ENCODE peak calls at places on chromosomes 4 and X, in five cellular contexts. S, K, F, O and G are unnamed samples. For H3K4me1, the result is how much of the 10 kb centered on the place peaks cover.

GRCh38 chr4:44736900-44737299 is 10.5 kb upstream of the GNPDA2 start:
- DNase-seq in O (no peak), F (no peak), S (no peak), K (no peak), G (no peak)

GRCh38 chr4:27357283-27357682 is 496.6 kb downstream of the STIM2 start:
- DNase-seq in K (no peak), S (no peak), O (no peak), F (no peak), G (peak)

GRCh38 chr4:16573744-16574143 is 324.7 kb downstream of the LDB2 start:
- DNase-seq in S (no peak), O (no peak), F (no peak), K (no peak), G (no peak)

GRCh38 chr4:176791591-176792347 is 953 bp downstream of the VEGFC start:
- DNase-seq in S (peak), K (peak), F (no peak), O (peak), G (no peak)

GRCh38 chrX:74242050-74242449 is 61.9 kb upstream of the ZCCHC13 start:
- DNase-seq in F (no peak), S (no peak), K (no peak), O (no peak), G (peak)

GRCh38 chr4:176964116-176964691 is 171.5 kb upstream of the VEGFC start:
- DNase-seq in K (peak), S (no peak), O (no peak), F (no peak), G (peak)

GRCh38 chr4:185839204-185839712 is 27.3 kb upstream of the SORBS2 start:
- DNase-seq in F (no peak), O (no peak), S (peak), K (peak), G (peak)

GRCh38 chrX:109732319-109732779 is 708 bp downstream of the ACSL4 start:
- DNase-seq in O (no peak), S (no peak), F (no peak), K (peak), G (no peak)

GRCh38 chr4:109078724-109079123 is 223.7 kb downstream of the COL25A1 start:
- DNase-seq in O (no peak), F (no peak), S (no peak), K (no peak), G (no peak)

GRCh38 chr4:186644737-186645261 is 78.9 kb downstream of the FAT1 start:
- DNase-seq in K (no peak), S (no peak), F (no peak), O (no peak), G (peak)

GRCh38 chrX:119121341-119121740 is 6.3 kb downstream of the KIAA1210 start:
- DNase-seq in S (no peak), F (no peak), O (no peak), K (no peak), G (peak)

GRCh38 chr4:108834167-108834566 is 71.3 kb upstream of the ETNPPL start:
- DNase-seq in S (no peak), K (no peak), F (no peak), O (no peak), G (peak)

GRCh38 chr4:4488405-4489404 is 53.1 kb downstream of the STX18 start:
- DNase-seq in K (peak), S (peak), O (no peak), F (peak), G (peak)

DNA sequence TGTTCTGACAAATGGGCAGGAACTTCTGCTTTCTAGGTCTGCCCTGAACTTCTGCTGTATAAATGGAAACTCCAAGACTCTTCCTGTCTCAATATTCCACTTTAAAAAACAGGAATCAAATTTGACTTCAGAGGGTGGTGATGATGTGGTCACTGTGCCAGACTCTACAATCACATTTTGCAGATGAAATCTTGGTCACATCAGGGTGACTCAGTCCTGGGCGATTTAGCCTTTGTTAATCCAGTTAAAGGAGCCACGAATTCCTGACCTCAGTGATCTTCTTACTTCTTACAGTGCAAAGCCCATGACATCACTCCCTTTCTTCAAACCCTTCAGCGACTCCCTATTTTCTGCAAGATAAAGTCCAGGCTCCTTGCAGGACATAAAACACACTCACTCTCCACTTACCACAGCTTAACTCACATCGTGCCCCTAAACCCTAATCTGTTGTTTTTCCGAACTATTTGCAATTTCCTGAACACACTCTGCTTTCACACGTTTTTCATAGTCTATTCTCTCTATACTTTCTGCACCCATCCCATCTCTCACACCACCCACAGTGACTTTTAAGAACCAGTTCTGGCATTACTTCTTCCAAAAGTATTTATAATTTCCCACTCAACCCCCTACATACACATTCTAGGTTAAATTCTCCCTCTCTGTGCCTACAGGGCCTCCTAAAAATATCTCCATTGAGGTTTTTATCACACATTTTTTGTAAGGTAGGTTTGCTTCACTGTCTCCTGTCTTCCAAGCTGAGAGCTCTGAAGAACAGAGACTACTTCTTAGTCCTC is 11.1 kb downstream of the GASK1B start:
- DNase-seq in S (no peak), F (no peak), K (no peak), O (no peak), G (peak)
- H3K4me1 ChIP-seq in S (under half), F (under half), K (under half), O (half or more), G (under half)

GRCh38 chr4:1596393-1596792 is 87.7 kb downstream of the FAM53A start:
- DNase-seq in O (peak), K (no peak), S (peak), F (no peak), G (no peak)
- TF ChIP-seq CTCF in O (no peak), K (peak), S (no peak), F (no peak), G (no peak)

GRCh38 chr4:90950385-90950841 is 823.2 kb downstream of the CCSER1 start:
- DNase-seq in F (no peak), K (no peak), O (no peak), S (no peak), G (no peak)
- H3K27ac ChIP-seq in F (no peak), K (no peak), O (no peak), S (no peak), G (peak)

DNA sequence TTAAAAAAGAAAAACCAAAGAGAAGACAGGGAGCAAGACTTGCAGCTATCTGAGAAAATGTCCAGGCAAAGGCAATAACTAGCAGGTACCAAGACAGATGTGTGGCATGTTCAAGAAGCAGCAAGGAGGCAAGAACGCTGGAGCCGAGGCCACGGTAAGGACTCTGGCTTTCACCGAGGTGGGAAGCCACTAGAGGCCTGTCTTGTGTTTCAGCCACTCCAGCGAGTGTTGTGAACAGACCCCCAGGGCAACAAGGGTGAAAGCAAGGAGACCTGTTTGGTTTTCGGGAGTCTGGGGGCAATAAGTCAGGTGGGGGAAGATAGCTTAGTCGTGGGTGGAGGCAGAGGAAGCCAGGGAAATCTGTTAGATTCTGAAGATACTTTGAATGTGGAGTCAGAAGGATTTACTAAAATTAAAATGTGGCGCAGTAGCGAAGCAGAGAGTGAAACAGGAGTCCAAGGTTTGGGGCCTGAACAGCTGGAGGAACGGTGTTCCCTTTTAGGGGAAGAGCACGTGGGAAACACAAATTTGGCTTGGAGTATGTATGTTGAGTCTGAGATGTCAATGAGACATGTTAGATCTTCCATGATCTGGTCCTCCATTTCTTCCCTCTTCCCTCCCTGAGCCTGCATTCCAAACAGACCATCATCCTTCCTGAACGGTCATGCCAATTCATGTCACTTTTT is 3.1 kb downstream of the WDR1 start:
- DNase-seq in K (no peak), S (no peak), F (no peak), O (no peak), G (no peak)
- H3K4me1 ChIP-seq in K (under half), S (under half), F (under half), O (half or more), G (under half)

DNA sequence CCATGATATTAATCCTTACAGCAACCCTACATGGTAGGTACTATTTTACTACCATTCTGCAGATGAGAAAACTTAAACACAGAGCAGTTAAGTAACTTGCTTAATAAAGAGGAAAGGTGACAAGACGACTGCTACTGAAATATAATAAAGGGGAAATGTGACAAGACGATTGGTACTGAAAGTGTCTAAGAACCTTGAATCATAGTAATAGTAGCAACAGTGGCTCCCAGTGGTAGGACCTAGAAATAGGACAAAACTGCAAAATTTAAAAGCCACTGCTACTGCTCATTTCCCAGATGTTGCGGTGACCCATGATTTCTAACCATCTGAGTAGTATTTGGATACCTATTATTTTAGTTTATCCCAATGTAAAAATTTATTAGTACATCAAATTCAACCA is 89.5 kb downstream of the TASL start:
- DNase-seq in O (no peak), F (no peak), K (no peak), S (no peak), G (no peak)
- TF ChIP-seq CTCF in O (no peak), F (no peak), K (peak), S (no peak), G (peak)

GRCh38 chr4:77493120-77493767 is 112.4 kb upstream of the CXCL13 start:
- DNase-seq in S (no peak), F (no peak), O (no peak), K (no peak), G (no peak)
- H3K27ac ChIP-seq in S (no peak), F (no peak), O (no peak), K (no peak), G (no peak)

DNA sequence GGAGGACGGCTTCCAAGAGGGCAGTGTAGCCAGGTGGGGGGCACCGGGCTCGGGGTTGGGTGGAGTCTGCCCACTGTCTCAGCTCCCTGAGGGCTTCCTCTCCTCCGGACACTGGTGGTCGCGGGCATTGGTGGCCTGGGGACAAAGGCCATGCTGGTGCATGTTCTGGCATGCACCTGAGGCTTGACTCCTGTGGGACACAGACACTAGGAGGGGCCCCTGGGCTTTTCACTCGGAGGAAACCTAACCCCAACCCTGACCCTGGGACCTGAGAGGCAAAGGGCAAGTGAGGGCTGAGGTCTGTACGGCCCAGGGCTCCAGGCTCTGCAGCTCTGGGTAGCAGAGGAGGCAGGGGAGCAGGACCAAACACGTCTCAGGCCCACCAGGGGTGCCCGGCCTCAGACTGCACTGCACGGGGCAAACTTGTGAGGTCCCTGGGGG is 22.3 kb upstream of the FGFR3 start:
- DNase-seq in K (no peak), S (no peak), O (no peak), F (no peak), G (no peak)
- H3K4me1 ChIP-seq in K (under half), S (under half), O (half or more), F (under half), G (under half)

DNA sequence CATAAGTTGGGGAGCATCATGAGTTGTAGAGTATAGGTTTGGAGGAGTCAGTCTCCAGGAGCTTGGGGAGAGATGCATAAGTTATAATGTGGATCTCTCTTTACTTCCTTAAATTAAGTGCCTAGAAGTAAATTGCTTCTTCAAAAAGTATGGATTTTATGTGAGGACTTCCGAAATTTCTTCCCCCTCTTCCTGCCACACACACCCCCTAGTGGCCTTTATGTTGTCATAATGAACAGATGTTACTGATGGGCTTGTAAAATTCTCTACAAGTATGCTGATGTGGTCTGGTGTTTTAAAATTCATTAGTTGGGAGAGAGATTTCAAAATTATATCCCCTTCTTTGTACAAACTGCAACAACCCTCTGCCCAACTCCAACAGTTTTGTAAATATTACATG is 2.3 kb upstream of the METTL14 start:
- DNase-seq in O (no peak), F (no peak), K (no peak), S (no peak), G (no peak)
- TF ChIP-seq CTCF in O (no peak), F (no peak), K (peak), S (no peak), G (peak)